ENCODE peak calls at places on chromosomes 5 and 9, in four cellular contexts. I, A, U and K are unnamed samples.

GRCh38 chr5:95686661-95687060 is 3.9 kb upstream of the SPATA9 start:
- DNase-seq in U (no peak), A (peak; percentile 15), I (no peak), K (no peak)

GRCh38 chr5:14914193-14914592 is 42.6 kb upstream of the ANKH start:
- DNase-seq in I (no peak), A (no peak), U (no peak), K (no peak)

GRCh38 chr5:138282918-138283742 is 8.7 kb upstream of the GFRA3 start:
- DNase-seq in U (no peak), I (no peak), A (peak; percentile 67), K (no peak)

GRCh38 chr9:128552744-128553221 is 396 bp downstream of the SPTAN1 start:
- DNase-seq in A (no peak), I (no peak), U (peak; percentile 70), K (no peak)

GRCh38 chr9:87535817-87536539 is 38.3 kb downstream of the DAPK1 start:
- DNase-seq in I (no peak), A (no peak), U (no peak), K (no peak)

GRCh38 chr9:90838098-90838497 is 36.5 kb downstream of the SYK start:
- DNase-seq in U (no peak), A (no peak), I (no peak), K (no peak)

GRCh38 chr9:110214090-110214489 is 6.1 kb upstream of the C9orf152 start:
- DNase-seq in U (no peak), A (peak; percentile 30), I (no peak), K (no peak)

GRCh38 chr5:1226839-1227238 is 1.7 kb downstream of the SLC6A18 start:
- DNase-seq in U (no peak), I (no peak), A (no peak), K (no peak)

GRCh38 chr9:104068546-104068945 is 25.6 kb upstream of the SMC2 start:
- DNase-seq in U (no peak), A (peak; percentile 35), I (no peak), K (no peak)

GRCh38 chr9:109270971-109271900 is 49.6 kb downstream of the EPB41L4B start:
- DNase-seq in U (no peak), I (no peak), A (no peak), K (no peak)

GRCh38 chr5:152072076-152072475 is 147.4 kb upstream of the GLRA1 start:
- DNase-seq in A (no peak), I (no peak), U (no peak), K (no peak)

GRCh38 chr5:91875133-91875779 is 492.1 kb upstream of the ARRDC3 start:
- DNase-seq in I (no peak), U (no peak), A (no peak), K (no peak)

GRCh38 chr5:149645725-149646124 is 64.4 kb downstream of the ARHGEF37 start:
- DNase-seq in U (no peak), A (no peak), I (no peak), K (no peak)

GRCh38 chr5:81359108-81359507 is 34.8 kb downstream of the ACOT12 start:
- DNase-seq in A (no peak), U (no peak), I (no peak), K (no peak)

GRCh38 chr5:106691701-106692100 is 979.0 kb downstream of the EFNA5 start:
- DNase-seq in A (no peak), I (no peak), U (no peak), K (no peak)

GRCh38 chr5:98557921-98558320 is 215.5 kb upstream of the RGMB start:
- DNase-seq in U (no peak), A (peak; percentile 66), I (no peak), K (no peak)

GRCh38 chr5:93378073-93378472 is 202.9 kb downstream of the NR2F1-AS1 start:
- DNase-seq in I (no peak), A (peak; percentile 95), U (no peak), K (no peak)

GRCh38 chr5:177362102-177362868 is 4.6 kb downstream of the RGS14 start:
- DNase-seq in I (no peak), U (no peak), A (no peak), K (peak; percentile 34)

GRCh38 chr9:81671880-81672280 is 17.5 kb downstream of the TLE1 start:
- DNase-seq in I (no peak), A (peak; percentile 70), U (peak; percentile 95), K (no peak)

GRCh38 chr5:956941-957729 is 51.5 kb upstream of the NKD2 start:
- DNase-seq in I (peak; percentile 12), U (no peak), A (peak; percentile 90), K (peak; percentile 33)

DNA sequence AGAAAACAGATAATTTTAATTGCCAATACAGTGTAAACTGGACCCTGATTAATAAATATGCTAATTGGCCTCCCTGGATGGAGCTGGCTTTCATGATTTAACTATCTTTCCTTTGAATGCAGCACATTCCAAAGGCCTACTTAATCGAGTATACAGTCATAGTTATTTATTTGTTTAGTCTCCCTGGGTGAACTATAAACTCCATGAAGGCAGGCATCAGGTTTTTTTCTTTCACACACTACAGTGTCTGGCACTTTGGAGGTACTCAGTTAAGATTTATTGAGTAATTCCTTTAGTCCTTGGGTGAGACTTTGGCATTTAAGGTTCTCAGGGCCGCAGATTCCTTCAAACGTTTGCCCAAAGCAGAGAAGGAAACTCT is 20.4 kb downstream of the RUSC2 start:
- DNase-seq in A (no peak), U (no peak), I (no peak), K (no peak)
- H3K27ac ChIP-seq in A (peak overlapping the region; percentile 89), U (peak overlapping the region; percentile 13), I (no peak overlapping the region), K (no peak overlapping the region)

GRCh38 chr9:119601632-119602031 is 232.4 kb upstream of the BRINP1 start:
- DNase-seq in A (no peak), I (no peak), U (no peak), K (no peak)

DNA sequence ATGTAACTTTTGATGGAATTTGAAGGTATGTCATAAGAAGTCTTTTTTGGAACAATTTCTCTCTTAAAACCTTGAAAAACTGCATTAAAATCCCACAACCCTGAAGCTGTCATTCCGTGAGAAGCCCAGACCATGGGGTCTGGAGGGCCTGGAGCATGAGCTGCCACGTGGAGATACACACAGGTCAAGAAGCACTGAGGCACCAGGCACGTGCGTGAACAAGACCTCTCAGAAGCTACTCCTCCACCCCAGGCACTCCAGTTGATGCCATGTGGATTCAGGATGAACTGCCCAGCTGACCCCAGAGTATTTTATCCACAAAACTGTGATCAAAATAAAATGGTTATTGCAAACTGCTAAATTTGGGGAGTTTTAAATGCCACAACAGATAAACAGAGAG is 227.5 kb upstream of the BRINP1 start:
- DNase-seq in A (no peak), U (no peak), I (no peak), K (no peak)
- H3K4me1 ChIP-seq in A (no peaks in the 10 kb centered on the region), U (no peaks in the 10 kb centered on the region), I (no peaks in the 10 kb centered on the region), K (no peaks in the 10 kb centered on the region)

GRCh38 chr9:122464633-122465567 is 12.8 kb downstream of the OR1J1 start:
- DNase-seq in I (peak; percentile 75), U (peak; percentile 66), A (peak; percentile 91), K (peak; percentile 70)

GRCh38 chr9:122468735-122469134 is 9.0 kb downstream of the OR1J1 start:
- DNase-seq in U (no peak), I (no peak), A (peak; percentile 83), K (no peak)

GRCh38 chr9:122463828-122464632 is 13.7 kb downstream of the OR1J1 start:
- DNase-seq in A (no peak), U (no peak), I (no peak), K (no peak)
- H3K4me3 ChIP-seq in A (no peak overlapping the region), U (no peak overlapping the region), I (peak overlapping the region; percentile 71), K (peak overlapping the region; percentile 37)

GRCh38 chr5:180343110-180343845 is 9.9 kb downstream of the GFPT2 start:
- DNase-seq in A (peak; percentile 41), I (no peak), U (no peak), K (no peak)
- H3K27ac ChIP-seq in A (no peak overlapping the region), I (no peak overlapping the region), U (no peak overlapping the region), K (no peak overlapping the region)

GRCh38 chr9:127525426-127526188 is 74.3 kb downstream of the LRSAM1 start:
- DNase-seq in A (peak; percentile 58), I (peak; percentile 22), U (no peak), K (peak; percentile 25)

GRCh38 chr9:127522727-127523126 is 71.4 kb downstream of the LRSAM1 start:
- DNase-seq in I (no peak), U (no peak), A (no peak), K (no peak)

GRCh38 chr9:127523312-127523851 is 72.1 kb downstream of the LRSAM1 start:
- DNase-seq in A (peak; percentile 50), I (no peak), U (no peak), K (no peak)

GRCh38 chr9:127521919-127522304 is 70.6 kb downstream of the LRSAM1 start:
- DNase-seq in A (no peak), U (peak; percentile 72), I (no peak), K (no peak)

GRCh38 chr9:127524373-127524772 is 73.1 kb downstream of the LRSAM1 start:
- DNase-seq in A (peak; percentile 56), I (no peak), U (no peak), K (no peak)
- H3K4me1 ChIP-seq in A (peaks cover 43% of the 10 kb centered on the region), I (no peaks in the 10 kb centered on the region), U (peaks cover 31% of the 10 kb centered on the region), K (no peaks in the 10 kb centered on the region)

DNA sequence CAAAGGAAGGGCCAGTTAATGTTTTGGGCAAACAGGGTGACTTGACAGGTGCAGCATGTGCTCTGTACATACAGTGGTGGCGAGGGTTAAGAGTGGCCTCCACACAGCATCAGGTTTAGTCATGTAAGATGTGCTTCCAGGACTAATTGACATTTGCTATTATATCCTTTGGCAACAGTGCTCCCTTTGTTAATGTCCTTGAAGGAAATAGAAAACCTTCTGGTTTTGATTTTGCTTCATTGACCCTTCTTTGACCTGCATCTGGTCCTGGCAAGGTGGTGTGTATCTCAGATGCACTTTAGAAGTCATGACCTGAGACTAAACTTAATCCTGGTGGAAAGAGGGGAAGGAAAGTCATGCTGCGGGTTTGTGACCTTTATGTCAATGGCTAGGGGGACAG is 440.0 kb downstream of the ENC1 start:
- DNase-seq in U (no peak), I (no peak), A (no peak), K (no peak)
- H3K4me3 ChIP-seq in U (no peak overlapping the region), I (no peak overlapping the region), A (no peak overlapping the region), K (no peak overlapping the region)

GRCh38 chr5:109407913-109408312 is 1.9 kb downstream of the PJA2 start:
- DNase-seq in U (no peak), A (no peak), I (no peak), K (no peak)
- H3K27ac ChIP-seq in U (no peak overlapping the region), A (no peak overlapping the region), I (peak overlapping the region; percentile 99), K (peak overlapping the region; percentile 97)

GRCh38 chr9:137190315-137190853 is 1.9 kb downstream of the SSNA1 start:
- DNase-seq in U (no peak), I (no peak), A (no peak), K (no peak)
- H3K4me1 ChIP-seq in U (peaks cover 19% of the 10 kb centered on the region), I (peaks cover 30% of the 10 kb centered on the region), A (peaks cover 16% of the 10 kb centered on the region), K (peaks cover 41% of the 10 kb centered on the region)